ENCODE peak calls at places on chromosomes 6 and 20, in ten cellular contexts. One of them, this sample, is unnamed.
A peak's percentile ranks its signal among the peaks of the same experiment; 100 is the strongest.

GRCh38 chr6:73866305-73866704 is 170.3 kb downstream of the CD109 start:
- DNase-seq in activated naive CD8-positive, alpha-beta T cell treated with anti-CD3 and anti-CD28 coated beads for 36 hours: no peak
- DNase-seq in esophagus squamous epithelium: no peak
- DNase-seq in HuH-7.5: no peak
- DNase-seq in ovary: no peak
- DNase-seq in adrenal gland: no peak
- DNase-seq in GM12891: no peak
- DNase-seq in NCI-H82: no peak
- DNase-seq in stimulated activated CD4-positive, alpha-beta T cell treated with anti-CD3 and anti-CD28 coated beads, Interleukin-2, amount 100 ng/mL, for 48 hours: no peak
- DNase-seq in stimulated activated CD8-positive, alpha-beta memory T cell treated with anti-CD3 and anti-CD28 coated beads, Interleukin-7, amount 100 ng/mL, for 1 hour: no peak
- DNase-seq in this sample: no peak

GRCh38 chr6:37173573-37174195 is 3.7 kb downstream of the PIM1 start:
- DNase-seq in activated naive CD8-positive, alpha-beta T cell treated with anti-CD3 and anti-CD28 coated beads for 36 hours: peak; percentile 70
- DNase-seq in esophagus squamous epithelium: no peak
- DNase-seq in HuH-7.5: no peak
- DNase-seq in ovary: no peak
- DNase-seq in adrenal gland: no peak
- DNase-seq in GM12891: no peak
- DNase-seq in NCI-H82: no peak
- DNase-seq in stimulated activated CD4-positive, alpha-beta T cell treated with anti-CD3 and anti-CD28 coated beads, Interleukin-2, amount 100 ng/mL, for 48 hours: no peak
- DNase-seq in stimulated activated CD8-positive, alpha-beta memory T cell treated with anti-CD3 and anti-CD28 coated beads, Interleukin-7, amount 100 ng/mL, for 1 hour: no peak
- DNase-seq in this sample: no peak

GRCh38 chr6:52065621-52066020 is 21.8 kb downstream of the PKHD1 start:
- DNase-seq in activated naive CD8-positive, alpha-beta T cell treated with anti-CD3 and anti-CD28 coated beads for 36 hours: no peak
- DNase-seq in esophagus squamous epithelium: no peak
- DNase-seq in HuH-7.5: no peak
- DNase-seq in ovary: no peak
- DNase-seq in adrenal gland: no peak
- DNase-seq in GM12891: no peak
- DNase-seq in NCI-H82: no peak
- DNase-seq in stimulated activated CD4-positive, alpha-beta T cell treated with anti-CD3 and anti-CD28 coated beads, Interleukin-2, amount 100 ng/mL, for 48 hours: no peak
- DNase-seq in stimulated activated CD8-positive, alpha-beta memory T cell treated with anti-CD3 and anti-CD28 coated beads, Interleukin-7, amount 100 ng/mL, for 1 hour: no peak
- DNase-seq in this sample: no peak

GRCh38 chr20:34996243-34996984 is 40.7 kb downstream of the MYH7B start:
- DNase-seq in activated naive CD8-positive, alpha-beta T cell treated with anti-CD3 and anti-CD28 coated beads for 36 hours: no peak
- DNase-seq in esophagus squamous epithelium: no peak
- DNase-seq in HuH-7.5: no peak
- DNase-seq in ovary: no peak
- DNase-seq in adrenal gland: no peak
- DNase-seq in GM12891: no peak
- DNase-seq in NCI-H82: no peak
- DNase-seq in stimulated activated CD4-positive, alpha-beta T cell treated with anti-CD3 and anti-CD28 coated beads, Interleukin-2, amount 100 ng/mL, for 48 hours: no peak
- DNase-seq in stimulated activated CD8-positive, alpha-beta memory T cell treated with anti-CD3 and anti-CD28 coated beads, Interleukin-7, amount 100 ng/mL, for 1 hour: no peak
- DNase-seq in this sample: no peak

GRCh38 chr6:41824571-41825569 is 37.4 kb downstream of the TOMM6 start:
- DNase-seq in activated naive CD8-positive, alpha-beta T cell treated with anti-CD3 and anti-CD28 coated beads for 36 hours: no peak
- DNase-seq in esophagus squamous epithelium: no peak
- DNase-seq in HuH-7.5: no peak
- DNase-seq in ovary: no peak
- DNase-seq in adrenal gland: no peak
- DNase-seq in GM12891: no peak
- DNase-seq in NCI-H82: no peak
- DNase-seq in stimulated activated CD4-positive, alpha-beta T cell treated with anti-CD3 and anti-CD28 coated beads, Interleukin-2, amount 100 ng/mL, for 48 hours: no peak
- DNase-seq in stimulated activated CD8-positive, alpha-beta memory T cell treated with anti-CD3 and anti-CD28 coated beads, Interleukin-7, amount 100 ng/mL, for 1 hour: no peak
- DNase-seq in this sample: no peak

GRCh38 chr6:14671261-14671681 is 553.7 kb downstream of the CD83 start:
- DNase-seq in activated naive CD8-positive, alpha-beta T cell treated with anti-CD3 and anti-CD28 coated beads for 36 hours: no peak
- DNase-seq in esophagus squamous epithelium: no peak
- DNase-seq in HuH-7.5: no peak
- DNase-seq in ovary: peak; percentile 85
- DNase-seq in adrenal gland: peak; percentile 43
- DNase-seq in GM12891: no peak
- DNase-seq in NCI-H82: peak; percentile 63
- DNase-seq in stimulated activated CD4-positive, alpha-beta T cell treated with anti-CD3 and anti-CD28 coated beads, Interleukin-2, amount 100 ng/mL, for 48 hours: no peak
- DNase-seq in stimulated activated CD8-positive, alpha-beta memory T cell treated with anti-CD3 and anti-CD28 coated beads, Interleukin-7, amount 100 ng/mL, for 1 hour: no peak
- DNase-seq in this sample: no peak

GRCh38 chr6:36368921-36369880 is 18.3 kb downstream of the ETV7 start:
- DNase-seq in activated naive CD8-positive, alpha-beta T cell treated with anti-CD3 and anti-CD28 coated beads for 36 hours: no peak
- DNase-seq in esophagus squamous epithelium: no peak
- DNase-seq in HuH-7.5: no peak
- DNase-seq in ovary: no peak
- DNase-seq in adrenal gland: no peak
- DNase-seq in GM12891: no peak
- DNase-seq in NCI-H82: peak; percentile 75
- DNase-seq in stimulated activated CD4-positive, alpha-beta T cell treated with anti-CD3 and anti-CD28 coated beads, Interleukin-2, amount 100 ng/mL, for 48 hours: no peak
- DNase-seq in stimulated activated CD8-positive, alpha-beta memory T cell treated with anti-CD3 and anti-CD28 coated beads, Interleukin-7, amount 100 ng/mL, for 1 hour: no peak
- DNase-seq in this sample: no peak

GRCh38 chr6:52392944-52393343 is 27.2 kb upstream of the EFHC1 start:
- DNase-seq in activated naive CD8-positive, alpha-beta T cell treated with anti-CD3 and anti-CD28 coated beads for 36 hours: no peak
- DNase-seq in esophagus squamous epithelium: no peak
- DNase-seq in HuH-7.5: no peak
- DNase-seq in ovary: no peak
- DNase-seq in adrenal gland: no peak
- DNase-seq in GM12891: no peak
- DNase-seq in NCI-H82: no peak
- DNase-seq in stimulated activated CD4-positive, alpha-beta T cell treated with anti-CD3 and anti-CD28 coated beads, Interleukin-2, amount 100 ng/mL, for 48 hours: no peak
- DNase-seq in stimulated activated CD8-positive, alpha-beta memory T cell treated with anti-CD3 and anti-CD28 coated beads, Interleukin-7, amount 100 ng/mL, for 1 hour: no peak
- DNase-seq in this sample: no peak

GRCh38 chr20:58619847-58620431 is 31.1 kb upstream of the STX16 start:
- DNase-seq in activated naive CD8-positive, alpha-beta T cell treated with anti-CD3 and anti-CD28 coated beads for 36 hours: peak; percentile 12
- DNase-seq in esophagus squamous epithelium: no peak
- DNase-seq in HuH-7.5: no peak
- DNase-seq in ovary: no peak
- DNase-seq in adrenal gland: no peak
- DNase-seq in GM12891: no peak
- DNase-seq in NCI-H82: peak; percentile 35
- DNase-seq in stimulated activated CD4-positive, alpha-beta T cell treated with anti-CD3 and anti-CD28 coated beads, Interleukin-2, amount 100 ng/mL, for 48 hours: no peak
- DNase-seq in stimulated activated CD8-positive, alpha-beta memory T cell treated with anti-CD3 and anti-CD28 coated beads, Interleukin-7, amount 100 ng/mL, for 1 hour: no peak
- DNase-seq in this sample: no peak

GRCh38 chr6:101069191-101069795 is 188.2 kb upstream of the ASCC3 start:
- DNase-seq in activated naive CD8-positive, alpha-beta T cell treated with anti-CD3 and anti-CD28 coated beads for 36 hours: no peak
- DNase-seq in esophagus squamous epithelium: no peak
- DNase-seq in HuH-7.5: no peak
- DNase-seq in ovary: no peak
- DNase-seq in adrenal gland: no peak
- DNase-seq in GM12891: no peak
- DNase-seq in NCI-H82: no peak
- DNase-seq in stimulated activated CD4-positive, alpha-beta T cell treated with anti-CD3 and anti-CD28 coated beads, Interleukin-2, amount 100 ng/mL, for 48 hours: no peak
- DNase-seq in stimulated activated CD8-positive, alpha-beta memory T cell treated with anti-CD3 and anti-CD28 coated beads, Interleukin-7, amount 100 ng/mL, for 1 hour: no peak
- DNase-seq in this sample: no peak

GRCh38 chr6:101397199-101397598 is 3.7 kb downstream of the GRIK2 start:
- DNase-seq in activated naive CD8-positive, alpha-beta T cell treated with anti-CD3 and anti-CD28 coated beads for 36 hours: no peak
- DNase-seq in esophagus squamous epithelium: no peak
- DNase-seq in HuH-7.5: no peak
- DNase-seq in ovary: no peak
- DNase-seq in adrenal gland: no peak
- DNase-seq in GM12891: no peak
- DNase-seq in NCI-H82: peak; percentile 67
- DNase-seq in stimulated activated CD4-positive, alpha-beta T cell treated with anti-CD3 and anti-CD28 coated beads, Interleukin-2, amount 100 ng/mL, for 48 hours: no peak
- DNase-seq in stimulated activated CD8-positive, alpha-beta memory T cell treated with anti-CD3 and anti-CD28 coated beads, Interleukin-7, amount 100 ng/mL, for 1 hour: no peak
- DNase-seq in this sample: no peak

GRCh38 chr20:37894454-37894853 is 8.5 kb upstream of the VSTM2L start:
- DNase-seq in activated naive CD8-positive, alpha-beta T cell treated with anti-CD3 and anti-CD28 coated beads for 36 hours: no peak
- DNase-seq in esophagus squamous epithelium: no peak
- DNase-seq in HuH-7.5: no peak
- DNase-seq in ovary: no peak
- DNase-seq in adrenal gland: no peak
- DNase-seq in GM12891: no peak
- DNase-seq in NCI-H82: peak; percentile 76
- DNase-seq in stimulated activated CD4-positive, alpha-beta T cell treated with anti-CD3 and anti-CD28 coated beads, Interleukin-2, amount 100 ng/mL, for 48 hours: no peak
- DNase-seq in stimulated activated CD8-positive, alpha-beta memory T cell treated with anti-CD3 and anti-CD28 coated beads, Interleukin-7, amount 100 ng/mL, for 1 hour: no peak
- DNase-seq in this sample: no peak

GRCh38 chr20:38804243-38804642 is 1.3 kb upstream of the PPP1R16B start:
- DNase-seq in activated naive CD8-positive, alpha-beta T cell treated with anti-CD3 and anti-CD28 coated beads for 36 hours: no peak
- DNase-seq in esophagus squamous epithelium: no peak
- DNase-seq in HuH-7.5: no peak
- DNase-seq in ovary: no peak
- DNase-seq in adrenal gland: no peak
- DNase-seq in GM12891: no peak
- DNase-seq in NCI-H82: no peak
- DNase-seq in stimulated activated CD4-positive, alpha-beta T cell treated with anti-CD3 and anti-CD28 coated beads, Interleukin-2, amount 100 ng/mL, for 48 hours: no peak
- DNase-seq in stimulated activated CD8-positive, alpha-beta memory T cell treated with anti-CD3 and anti-CD28 coated beads, Interleukin-7, amount 100 ng/mL, for 1 hour: no peak
- DNase-seq in this sample: no peak

GRCh38 chr6:34964564-34964963 is 75.5 kb downstream of the ANKS1A start:
- DNase-seq in activated naive CD8-positive, alpha-beta T cell treated with anti-CD3 and anti-CD28 coated beads for 36 hours: no peak
- DNase-seq in esophagus squamous epithelium: no peak
- DNase-seq in HuH-7.5: no peak
- DNase-seq in ovary: no peak
- DNase-seq in adrenal gland: no peak
- DNase-seq in GM12891: no peak
- DNase-seq in NCI-H82: no peak
- DNase-seq in stimulated activated CD4-positive, alpha-beta T cell treated with anti-CD3 and anti-CD28 coated beads, Interleukin-2, amount 100 ng/mL, for 48 hours: no peak
- DNase-seq in stimulated activated CD8-positive, alpha-beta memory T cell treated with anti-CD3 and anti-CD28 coated beads, Interleukin-7, amount 100 ng/mL, for 1 hour: no peak
- DNase-seq in this sample: no peak

GRCh38 chr6:34067814-34068213 is 78.1 kb downstream of the GRM4 start:
- DNase-seq in activated naive CD8-positive, alpha-beta T cell treated with anti-CD3 and anti-CD28 coated beads for 36 hours: no peak
- DNase-seq in esophagus squamous epithelium: no peak
- DNase-seq in HuH-7.5: no peak
- DNase-seq in ovary: no peak
- DNase-seq in adrenal gland: no peak
- DNase-seq in GM12891: no peak
- DNase-seq in NCI-H82: peak; percentile 40
- DNase-seq in stimulated activated CD4-positive, alpha-beta T cell treated with anti-CD3 and anti-CD28 coated beads, Interleukin-2, amount 100 ng/mL, for 48 hours: no peak
- DNase-seq in stimulated activated CD8-positive, alpha-beta memory T cell treated with anti-CD3 and anti-CD28 coated beads, Interleukin-7, amount 100 ng/mL, for 1 hour: no peak
- DNase-seq in this sample: no peak

GRCh38 chr20:53142225-53142624 is 170.1 kb downstream of the TSHZ2 start:
- DNase-seq in activated naive CD8-positive, alpha-beta T cell treated with anti-CD3 and anti-CD28 coated beads for 36 hours: no peak
- DNase-seq in esophagus squamous epithelium: no peak
- DNase-seq in HuH-7.5: no peak
- DNase-seq in ovary: no peak
- DNase-seq in adrenal gland: no peak
- DNase-seq in GM12891: no peak
- DNase-seq in NCI-H82: peak; percentile 47
- DNase-seq in stimulated activated CD4-positive, alpha-beta T cell treated with anti-CD3 and anti-CD28 coated beads, Interleukin-2, amount 100 ng/mL, for 48 hours: no peak
- DNase-seq in stimulated activated CD8-positive, alpha-beta memory T cell treated with anti-CD3 and anti-CD28 coated beads, Interleukin-7, amount 100 ng/mL, for 1 hour: no peak
- DNase-seq in this sample: no peak

GRCh38 chr20:51182571-51182970 is 159.7 kb upstream of the KCNG1 start:
- DNase-seq in activated naive CD8-positive, alpha-beta T cell treated with anti-CD3 and anti-CD28 coated beads for 36 hours: no peak
- DNase-seq in esophagus squamous epithelium: no peak
- DNase-seq in HuH-7.5: no peak
- DNase-seq in ovary: no peak
- DNase-seq in adrenal gland: no peak
- DNase-seq in GM12891: no peak
- DNase-seq in NCI-H82: no peak
- DNase-seq in stimulated activated CD4-positive, alpha-beta T cell treated with anti-CD3 and anti-CD28 coated beads, Interleukin-2, amount 100 ng/mL, for 48 hours: no peak
- DNase-seq in stimulated activated CD8-positive, alpha-beta memory T cell treated with anti-CD3 and anti-CD28 coated beads, Interleukin-7, amount 100 ng/mL, for 1 hour: no peak
- DNase-seq in this sample: no peak

GRCh38 chr6:32191696-32192607 is 491 bp downstream of the GPSM3 start:
- DNase-seq in activated naive CD8-positive, alpha-beta T cell treated with anti-CD3 and anti-CD28 coated beads for 36 hours: no peak
- DNase-seq in esophagus squamous epithelium: no peak
- DNase-seq in HuH-7.5: no peak
- DNase-seq in ovary: peak; percentile 63
- DNase-seq in adrenal gland: no peak
- DNase-seq in GM12891: no peak
- DNase-seq in NCI-H82: no peak
- DNase-seq in stimulated activated CD4-positive, alpha-beta T cell treated with anti-CD3 and anti-CD28 coated beads, Interleukin-2, amount 100 ng/mL, for 48 hours: no peak
- DNase-seq in stimulated activated CD8-positive, alpha-beta memory T cell treated with anti-CD3 and anti-CD28 coated beads, Interleukin-7, amount 100 ng/mL, for 1 hour: no peak
- DNase-seq in this sample: no peak